ENCODE peak calls at places on chromosomes 12 and 14, in five cellular contexts. M, F, I, O and L are unnamed samples.

GRCh38 chr12:51631021-51631420 is 40.0 kb downstream of the SCN8A start:
- DNase-seq in M (no peak), O (no peak), I (no peak), F (no peak), L (no peak)

GRCh38 chr12:122889658-122890561 is 6.0 kb downstream of the VPS37B start:
- DNase-seq in O (no peak), F (no peak), M (no peak), I (no peak), L (no peak)

GRCh38 chr14:49766839-49767238 is 1.1 kb upstream of the KLHDC2 start:
- DNase-seq in O (no peak), I (no peak), M (no peak), F (no peak), L (peak)

GRCh38 chr12:10301103-10301502 is 6.6 kb upstream of the KLRD1 start:
- DNase-seq in M (no peak), O (no peak), F (no peak), I (no peak), L (no peak)

GRCh38 chr12:14810953-14811483 is 3.0 kb downstream of the SMCO3 start:
- DNase-seq in I (no peak), O (no peak), F (no peak), M (peak), L (peak)

GRCh38 chr14:92680781-92681650 is 67.4 kb downstream of the LGMN start:
- DNase-seq in O (peak), M (peak), F (peak), I (peak), L (peak)

GRCh38 chr12:41819948-41820347 is 324.7 kb downstream of the GXYLT1 start:
- DNase-seq in O (no peak), M (no peak), I (no peak), F (no peak), L (no peak)

GRCh38 chr14:54685286-54685845 is 118.4 kb downstream of the SAMD4A start:
- DNase-seq in M (no peak), F (no peak), O (no peak), I (no peak), L (no peak)

GRCh38 chr12:110687770-110688169 is 1.1 kb downstream of the HVCN1 start:
- DNase-seq in O (no peak), I (no peak), M (no peak), F (no peak), L (no peak)

GRCh38 chr12:43805857-43806736 is at the start of gene TWF1:
- DNase-seq in M (peak), I (peak), F (peak), O (peak), L (peak)
- TF ChIP-seq CTCF in M (peak), I (peak), F (peak), O (peak), L (peak)

GRCh38 chr12:109533487-109533740 is 39.9 kb downstream of the MMAB start:
- DNase-seq in F (no peak), I (no peak), M (no peak), O (no peak), L (no peak)

GRCh38 chr12:109535231-109535862 is 38.0 kb downstream of the MMAB start:
- DNase-seq in I (peak), F (no peak), M (no peak), O (no peak), L (no peak)

GRCh38 chr12:109532721-109533486 is 40.4 kb downstream of the MMAB start:
- DNase-seq in F (no peak), M (no peak), O (no peak), I (no peak), L (no peak)

GRCh38 chr12:109535863-109536250 is 37.4 kb downstream of the MMAB start:
- DNase-seq in O (peak), F (no peak), M (no peak), I (no peak), L (no peak)

DNA sequence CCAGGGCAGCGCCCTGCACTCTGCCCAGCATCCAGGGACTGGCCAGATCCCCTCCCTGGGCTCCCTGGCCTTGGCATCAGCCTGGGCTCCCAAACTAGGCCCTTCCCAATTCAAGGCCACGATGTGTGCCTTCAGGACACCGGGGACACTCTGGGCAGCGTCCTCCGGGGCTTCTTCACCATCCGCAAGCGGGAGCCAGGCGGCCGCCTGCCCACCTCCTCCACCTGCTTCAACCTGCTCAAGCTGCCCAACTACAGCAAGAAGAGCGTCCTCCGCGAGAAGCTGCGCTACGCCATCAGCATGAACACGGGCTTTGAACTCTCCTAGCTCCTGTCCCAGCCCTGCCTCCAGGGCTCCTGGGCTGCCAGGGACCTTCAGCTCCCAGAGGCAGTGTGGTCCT is 38.8 kb downstream of the MMAB start:
- DNase-seq in O (no peak), I (no peak), M (no peak), F (no peak), L (no peak)
- TF ChIP-seq CTCF in O (no peak), I (no peak), M (no peak), F (no peak), L (no peak)

GRCh38 chr14:63362305-63362914 is 43.7 kb upstream of the GPHB5 start:
- DNase-seq in M (no peak), I (no peak), F (no peak), O (no peak), L (no peak)

GRCh38 chr14:63371033-63371432 is 52.3 kb upstream of the GPHB5 start:
- DNase-seq in F (no peak), M (no peak), O (no peak), I (no peak), L (no peak)

GRCh38 chr14:63367742-63368364 is 49.1 kb upstream of the GPHB5 start:
- DNase-seq in F (no peak), O (no peak), I (no peak), M (no peak), L (no peak)
- TF ChIP-seq CTCF in F (no peak), O (no peak), I (no peak), M (no peak), L (no peak)

DNA sequence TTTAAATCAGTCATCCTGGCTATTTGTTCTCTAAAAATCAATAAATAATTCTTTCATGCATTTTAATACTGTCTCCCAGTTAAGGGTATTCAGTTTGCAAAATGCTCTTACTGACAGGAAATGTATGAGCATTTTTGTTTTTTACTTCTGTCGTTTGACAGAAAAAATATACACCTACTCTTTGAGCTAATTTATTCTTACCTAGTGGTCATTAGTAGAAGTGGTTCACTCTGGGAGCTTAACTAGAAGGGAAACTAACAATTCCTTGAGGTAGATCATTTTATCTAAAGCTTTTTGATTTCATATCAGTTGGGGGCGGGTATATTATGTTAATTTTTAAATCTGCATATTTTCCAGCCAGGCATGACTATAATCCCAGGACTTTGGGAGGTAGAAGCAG is 33.8 kb upstream of the PAPLN start:
- DNase-seq in F (no peak), I (no peak), M (no peak), O (no peak), L (no peak)
- TF ChIP-seq CTCF in F (no peak), I (no peak), M (no peak), O (no peak), L (no peak)

GRCh38 chr14:105093426-105094192 is 28.4 kb upstream of the GPR132 start:
- DNase-seq in I (peak), M (peak), O (peak), F (peak), L (peak)
- TF ChIP-seq CTCF in I (peak), M (peak), O (peak), F (no peak), L (peak)